ENCODE peak calls at places on chromosomes 5 and 9, in nine cellular contexts. One of them, this sample, is unnamed.

GRCh38 chr9:90900130-90900529 is 98.5 kb downstream of the SYK start:
- DNase-seq in HFFc6: peak; percentile 22
- DNase-seq in astrocyte: no peak
- DNase-seq in hepatic stellate cell: peak; percentile 26
- DNase-seq in gastrocnemius medialis: peak; percentile 47
- DNase-seq in NCI-H460: no peak
- DNase-seq in non-pigmented ciliary epithelial cell: no peak
- DNase-seq in PC-9: no peak
- DNase-seq in left ventricle myocardium superior: peak; percentile 78
- DNase-seq in this sample: no peak

GRCh38 chr9:88196456-88196855 is 58.2 kb upstream of the SPATA31C2 start:
- DNase-seq in hepatic stellate cell: no peak
- DNase-seq in PC-9: peak; percentile 87
- DNase-seq in NCI-H460: no peak
- DNase-seq in left ventricle myocardium superior: no peak
- DNase-seq in astrocyte: no peak
- DNase-seq in HFFc6: no peak
- DNase-seq in gastrocnemius medialis: no peak
- DNase-seq in non-pigmented ciliary epithelial cell: no peak
- DNase-seq in this sample: no peak

GRCh38 chr5:115522832-115523365 is 21.7 kb downstream of the FEM1C start:
- DNase-seq in PC-9: no peak
- DNase-seq in gastrocnemius medialis: no peak
- DNase-seq in non-pigmented ciliary epithelial cell: no peak
- DNase-seq in hepatic stellate cell: no peak
- DNase-seq in NCI-H460: no peak
- DNase-seq in astrocyte: no peak
- DNase-seq in left ventricle myocardium superior: no peak
- DNase-seq in HFFc6: no peak
- DNase-seq in this sample: no peak

GRCh38 chr5:1772634-1773033 is 27.0 kb downstream of the MRPL36 start:
- DNase-seq in non-pigmented ciliary epithelial cell: no peak
- DNase-seq in HFFc6: peak; percentile 61
- DNase-seq in PC-9: no peak
- DNase-seq in gastrocnemius medialis: no peak
- DNase-seq in astrocyte: peak; percentile 30
- DNase-seq in NCI-H460: peak; percentile 6
- DNase-seq in left ventricle myocardium superior: no peak
- DNase-seq in hepatic stellate cell: peak; percentile 77
- DNase-seq in this sample: peak; percentile 38

GRCh38 chr5:72160959-72161358 is 53.7 kb downstream of the MAP1B start:
- DNase-seq in PC-9: no peak
- DNase-seq in gastrocnemius medialis: peak; percentile 57
- DNase-seq in left ventricle myocardium superior: no peak
- DNase-seq in HFFc6: no peak
- DNase-seq in hepatic stellate cell: no peak
- DNase-seq in astrocyte: peak; percentile 71
- DNase-seq in non-pigmented ciliary epithelial cell: no peak
- DNase-seq in NCI-H460: no peak
- DNase-seq in this sample: no peak

GRCh38 chr9:112166176-112167140 is 8.6 kb downstream of the SUSD1 start:
- DNase-seq in NCI-H460: no peak
- DNase-seq in gastrocnemius medialis: peak; percentile 67
- DNase-seq in left ventricle myocardium superior: no peak
- DNase-seq in HFFc6: no peak
- DNase-seq in astrocyte: peak; percentile 54
- DNase-seq in PC-9: peak; percentile 83
- DNase-seq in hepatic stellate cell: no peak
- DNase-seq in non-pigmented ciliary epithelial cell: no peak
- DNase-seq in this sample: no peak

GRCh38 chr9:11374961-11375360 is 762.2 kb upstream of the PTPRD start:
- DNase-seq in left ventricle myocardium superior: no peak
- DNase-seq in non-pigmented ciliary epithelial cell: no peak
- DNase-seq in astrocyte: no peak
- DNase-seq in hepatic stellate cell: no peak
- DNase-seq in gastrocnemius medialis: no peak
- DNase-seq in PC-9: no peak
- DNase-seq in HFFc6: no peak
- DNase-seq in NCI-H460: no peak
- DNase-seq in this sample: no peak

GRCh38 chr5:17952231-17952630 is 318.0 kb downstream of the TAF11L14 start:
- DNase-seq in HFFc6: no peak
- DNase-seq in astrocyte: no peak
- DNase-seq in NCI-H460: no peak
- DNase-seq in non-pigmented ciliary epithelial cell: no peak
- DNase-seq in hepatic stellate cell: no peak
- DNase-seq in left ventricle myocardium superior: no peak
- DNase-seq in PC-9: no peak
- DNase-seq in gastrocnemius medialis: no peak
- DNase-seq in this sample: no peak

GRCh38 chr5:38515648-38516047 is 40.8 kb downstream of the LIFR start:
- DNase-seq in left ventricle myocardium superior: no peak
- DNase-seq in hepatic stellate cell: peak; percentile 23
- DNase-seq in gastrocnemius medialis: no peak
- DNase-seq in PC-9: no peak
- DNase-seq in astrocyte: no peak
- DNase-seq in NCI-H460: peak; percentile 47
- DNase-seq in non-pigmented ciliary epithelial cell: no peak
- DNase-seq in HFFc6: peak; percentile 27
- DNase-seq in this sample: peak; percentile 4

GRCh38 chr9:113302792-113303418 is at the start of gene RNF183:
- DNase-seq in astrocyte: no peak
- DNase-seq in hepatic stellate cell: no peak
- DNase-seq in gastrocnemius medialis: no peak
- DNase-seq in NCI-H460: no peak
- DNase-seq in non-pigmented ciliary epithelial cell: no peak
- DNase-seq in left ventricle myocardium superior: no peak
- DNase-seq in HFFc6: no peak
- DNase-seq in PC-9: no peak
- DNase-seq in this sample: no peak

GRCh38 chr5:135429326-135429725 is 17.8 kb downstream of the DCANP1 start:
- DNase-seq in hepatic stellate cell: no peak
- DNase-seq in gastrocnemius medialis: no peak
- DNase-seq in left ventricle myocardium superior: peak; percentile 78
- DNase-seq in NCI-H460: no peak
- DNase-seq in non-pigmented ciliary epithelial cell: no peak
- DNase-seq in astrocyte: peak; percentile 33
- DNase-seq in PC-9: no peak
- DNase-seq in HFFc6: no peak
- DNase-seq in this sample: no peak

GRCh38 chr5:75373862-75374261 is 36.8 kb downstream of the HMGCR start:
- DNase-seq in hepatic stellate cell: no peak
- DNase-seq in gastrocnemius medialis: no peak
- DNase-seq in astrocyte: no peak
- DNase-seq in NCI-H460: no peak
- DNase-seq in non-pigmented ciliary epithelial cell: no peak
- DNase-seq in left ventricle myocardium superior: no peak
- DNase-seq in PC-9: no peak
- DNase-seq in HFFc6: no peak
- DNase-seq in this sample: no peak

GRCh38 chr9:137163101-137163661 is 6.7 kb downstream of the LRRC26 start:
- DNase-seq in PC-9: no peak
- DNase-seq in gastrocnemius medialis: no peak
- DNase-seq in hepatic stellate cell: peak; percentile 70
- DNase-seq in NCI-H460: no peak
- DNase-seq in astrocyte: no peak
- DNase-seq in left ventricle myocardium superior: no peak
- DNase-seq in HFFc6: peak; percentile 21
- DNase-seq in non-pigmented ciliary epithelial cell: no peak
- DNase-seq in this sample: peak; percentile 57

GRCh38 chr5:143401253-143401845 is 2.1 kb downstream of the NR3C1 start:
- DNase-seq in PC-9: no peak
- DNase-seq in non-pigmented ciliary epithelial cell: no peak
- DNase-seq in HFFc6: no peak
- DNase-seq in hepatic stellate cell: no peak
- DNase-seq in NCI-H460: no peak
- DNase-seq in left ventricle myocardium superior: no peak
- DNase-seq in astrocyte: no peak
- DNase-seq in gastrocnemius medialis: no peak
- DNase-seq in this sample: no peak

GRCh38 chr9:82538634-82539033 is 524.3 kb downstream of the RASEF start:
- DNase-seq in gastrocnemius medialis: no peak
- DNase-seq in non-pigmented ciliary epithelial cell: no peak
- DNase-seq in astrocyte: peak; percentile 77
- DNase-seq in PC-9: no peak
- DNase-seq in hepatic stellate cell: no peak
- DNase-seq in left ventricle myocardium superior: no peak
- DNase-seq in NCI-H460: no peak
- DNase-seq in HFFc6: no peak
- DNase-seq in this sample: no peak